ENCODE peak calls at places on chromosome 22, in ten cellular contexts. One of them, this sample, is unnamed.

GRCh38 chr22:49671331-49672012 is 156.2 kb downstream of the BRD1 start:
- DNase-seq in cardiac muscle cell: no peak
- DNase-seq in heart left ventricle: no peak
- DNase-seq in SK-N-SH: no peak
- DNase-seq in psoas muscle: no peak
- DNase-seq in lower lobe of right lung: peak; percentile 13
- DNase-seq in upper lobe of right lung: peak; percentile 29
- DNase-seq in spleen: no peak
- DNase-seq in foreskin keratinocyte: no peak
- DNase-seq in adrenal gland: no peak
- DNase-seq in this sample: no peak

GRCh38 chr22:36636916-36637315 is 66.6 kb downstream of the CACNG2 start:
- DNase-seq in cardiac muscle cell: no peak
- DNase-seq in foreskin keratinocyte: no peak
- DNase-seq in upper lobe of right lung: no peak
- DNase-seq in lower lobe of right lung: no peak
- DNase-seq in SK-N-SH: no peak
- DNase-seq in spleen: no peak
- DNase-seq in heart left ventricle: no peak
- DNase-seq in adrenal gland: no peak
- DNase-seq in psoas muscle: no peak
- DNase-seq in this sample: no peak

GRCh38 chr22:50306753-50307749 is at the start of gene PLXNB2:
- DNase-seq in upper lobe of right lung: peak; percentile 92
- DNase-seq in spleen: no peak
- DNase-seq in heart left ventricle: peak; percentile 92
- DNase-seq in adrenal gland: peak; percentile 89
- DNase-seq in psoas muscle: peak; percentile 87
- DNase-seq in foreskin keratinocyte: no peak
- DNase-seq in SK-N-SH: peak; percentile 96
- DNase-seq in cardiac muscle cell: peak; percentile 91
- DNase-seq in lower lobe of right lung: peak; percentile 89
- DNase-seq in this sample: peak; percentile 85

GRCh38 chr22:32407332-32407731 is 4.7 kb downstream of the RTCB start:
- DNase-seq in spleen: no peak
- DNase-seq in foreskin keratinocyte: no peak
- DNase-seq in lower lobe of right lung: no peak
- DNase-seq in SK-N-SH: no peak
- DNase-seq in heart left ventricle: no peak
- DNase-seq in cardiac muscle cell: no peak
- DNase-seq in psoas muscle: no peak
- DNase-seq in upper lobe of right lung: no peak
- DNase-seq in adrenal gland: no peak
- DNase-seq in this sample: no peak

GRCh38 chr22:19175026-19175601 is 3.4 kb downstream of the SLC25A1 start:
- DNase-seq in upper lobe of right lung: no peak
- DNase-seq in lower lobe of right lung: no peak
- DNase-seq in psoas muscle: no peak
- DNase-seq in cardiac muscle cell: no peak
- DNase-seq in foreskin keratinocyte: no peak
- DNase-seq in spleen: no peak
- DNase-seq in adrenal gland: no peak
- DNase-seq in heart left ventricle: no peak
- DNase-seq in SK-N-SH: no peak
- DNase-seq in this sample: no peak

GRCh38 chr22:24905909-24906308 is 40.6 kb downstream of the LHFPL7 start:
- DNase-seq in lower lobe of right lung: no peak
- DNase-seq in spleen: no peak
- DNase-seq in upper lobe of right lung: no peak
- DNase-seq in SK-N-SH: no peak
- DNase-seq in heart left ventricle: no peak
- DNase-seq in foreskin keratinocyte: no peak
- DNase-seq in cardiac muscle cell: no peak
- DNase-seq in psoas muscle: no peak
- DNase-seq in adrenal gland: no peak
- DNase-seq in this sample: no peak

GRCh38 chr22:50576070-50576469 is 2.2 kb downstream of the CPT1B start:
- DNase-seq in heart left ventricle: no peak
- DNase-seq in psoas muscle: no peak
- DNase-seq in lower lobe of right lung: no peak
- DNase-seq in foreskin keratinocyte: peak; percentile 34
- DNase-seq in upper lobe of right lung: no peak
- DNase-seq in spleen: no peak
- DNase-seq in cardiac muscle cell: peak; percentile 68
- DNase-seq in SK-N-SH: peak; percentile 64
- DNase-seq in adrenal gland: no peak
- DNase-seq in this sample: peak; percentile 28

GRCh38 chr22:21688341-21688705 is 22.5 kb downstream of the PPIL2 start:
- DNase-seq in foreskin keratinocyte: no peak
- DNase-seq in SK-N-SH: no peak
- DNase-seq in upper lobe of right lung: no peak
- DNase-seq in psoas muscle: no peak
- DNase-seq in heart left ventricle: no peak
- DNase-seq in spleen: no peak
- DNase-seq in lower lobe of right lung: no peak
- DNase-seq in cardiac muscle cell: no peak
- DNase-seq in adrenal gland: no peak
- DNase-seq in this sample: no peak

GRCh38 chr22:50211147-50211546 is 10.3 kb downstream of the SELENOO start:
- DNase-seq in upper lobe of right lung: no peak
- DNase-seq in foreskin keratinocyte: peak; percentile 48
- DNase-seq in psoas muscle: no peak
- DNase-seq in cardiac muscle cell: no peak
- DNase-seq in lower lobe of right lung: no peak
- DNase-seq in adrenal gland: no peak
- DNase-seq in SK-N-SH: no peak
- DNase-seq in heart left ventricle: no peak
- DNase-seq in spleen: no peak
- DNase-seq in this sample: no peak

GRCh38 chr22:19448739-19449421 is 1.4 kb upstream of the C22orf39 start:
- DNase-seq in adrenal gland: no peak
- DNase-seq in upper lobe of right lung: no peak
- DNase-seq in SK-N-SH: no peak
- DNase-seq in spleen: no peak
- DNase-seq in cardiac muscle cell: no peak
- DNase-seq in lower lobe of right lung: no peak
- DNase-seq in psoas muscle: no peak
- DNase-seq in foreskin keratinocyte: no peak
- DNase-seq in heart left ventricle: no peak
- DNase-seq in this sample: no peak

GRCh38 chr22:48496226-48496845 is 1331.3 kb downstream of the BRD1 start:
- DNase-seq in psoas muscle: peak; percentile 10
- DNase-seq in cardiac muscle cell: no peak
- DNase-seq in SK-N-SH: no peak
- DNase-seq in adrenal gland: no peak
- DNase-seq in lower lobe of right lung: peak; percentile 22
- DNase-seq in heart left ventricle: peak; percentile 39
- DNase-seq in upper lobe of right lung: peak; percentile 46
- DNase-seq in foreskin keratinocyte: no peak
- DNase-seq in spleen: peak; percentile 59
- DNase-seq in this sample: no peak

GRCh38 chr22:25192406-25192805 is 7.3 kb upstream of the CRYBB3 start:
- DNase-seq in lower lobe of right lung: no peak
- DNase-seq in cardiac muscle cell: no peak
- DNase-seq in foreskin keratinocyte: no peak
- DNase-seq in spleen: no peak
- DNase-seq in heart left ventricle: no peak
- DNase-seq in upper lobe of right lung: no peak
- DNase-seq in SK-N-SH: no peak
- DNase-seq in adrenal gland: no peak
- DNase-seq in psoas muscle: no peak
- DNase-seq in this sample: no peak

GRCh38 chr22:25775501-25775900 is 33.5 kb downstream of the MYO18B start:
- DNase-seq in psoas muscle: no peak
- DNase-seq in adrenal gland: no peak
- DNase-seq in heart left ventricle: no peak
- DNase-seq in upper lobe of right lung: no peak
- DNase-seq in foreskin keratinocyte: no peak
- DNase-seq in cardiac muscle cell: peak; percentile 30
- DNase-seq in SK-N-SH: peak; percentile 63
- DNase-seq in spleen: no peak
- DNase-seq in lower lobe of right lung: no peak
- DNase-seq in this sample: no peak

GRCh38 chr22:32802291-32802826 is 854 bp downstream of the TIMP3 start:
- DNase-seq in cardiac muscle cell: peak; percentile 41
- DNase-seq in heart left ventricle: no peak
- DNase-seq in lower lobe of right lung: no peak
- DNase-seq in psoas muscle: no peak
- DNase-seq in upper lobe of right lung: no peak
- DNase-seq in spleen: no peak
- DNase-seq in adrenal gland: no peak
- DNase-seq in foreskin keratinocyte: peak; percentile 28
- DNase-seq in SK-N-SH: no peak
- DNase-seq in this sample: no peak

DNA sequence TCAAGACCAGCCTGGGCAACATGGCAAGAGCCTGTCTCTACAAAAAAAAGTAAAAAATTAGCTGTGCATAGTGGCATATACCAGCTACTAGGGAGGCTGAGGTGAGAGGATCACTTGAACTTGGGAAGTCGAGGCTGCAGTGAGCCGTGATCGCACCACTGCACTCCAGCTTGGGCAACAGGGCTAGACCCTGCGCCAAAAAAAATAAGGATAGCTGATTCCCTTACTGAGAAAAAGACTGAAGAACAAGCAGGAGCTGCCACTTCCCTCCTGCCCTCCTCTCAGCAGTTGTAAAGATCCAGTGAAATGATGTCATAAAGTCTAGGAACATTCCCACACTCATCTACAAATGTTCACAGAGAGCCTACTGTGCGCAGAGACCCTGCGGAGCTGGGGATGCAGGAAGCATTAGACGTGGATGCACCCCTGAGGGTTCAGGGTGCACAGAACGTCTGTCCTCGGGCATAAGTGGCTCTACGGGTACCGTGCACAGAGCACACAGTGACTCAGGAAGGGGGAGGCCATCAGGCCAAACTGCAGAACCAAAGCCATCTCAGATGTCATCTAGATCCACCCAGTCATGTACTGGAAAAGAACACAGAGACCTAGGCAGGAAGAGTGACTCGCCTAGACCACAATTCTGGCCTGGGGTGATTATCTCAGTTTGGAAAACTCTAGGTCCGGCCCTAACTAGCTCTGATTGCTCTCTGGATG is 11.7 kb downstream of the SEC14L2 start:
- DNase-seq in heart left ventricle: no peak
- DNase-seq in spleen: no peak
- DNase-seq in cardiac muscle cell: no peak
- DNase-seq in SK-N-SH: no peak
- DNase-seq in foreskin keratinocyte: peak; percentile 78
- DNase-seq in upper lobe of right lung: no peak
- DNase-seq in lower lobe of right lung: no peak
- DNase-seq in psoas muscle: no peak
- DNase-seq in adrenal gland: no peak
- DNase-seq in this sample: no peak
- H3K4me1 ChIP-seq in heart left ventricle: no peaks in the 10 kb centered on the region
- H3K4me1 ChIP-seq in spleen: no peaks in the 10 kb centered on the region
- H3K4me1 ChIP-seq in cardiac muscle cell: no peaks in the 10 kb centered on the region
- H3K4me1 ChIP-seq in SK-N-SH: no peaks in the 10 kb centered on the region
- H3K4me1 ChIP-seq in foreskin keratinocyte: peaks cover 8% of the 10 kb centered on the region
- H3K4me1 ChIP-seq in upper lobe of right lung: no peaks in the 10 kb centered on the region
- H3K4me1 ChIP-seq in lower lobe of right lung: no peaks in the 10 kb centered on the region
- H3K4me1 ChIP-seq in psoas muscle: no peaks in the 10 kb centered on the region
- H3K4me1 ChIP-seq in adrenal gland: no peaks in the 10 kb centered on the region
- H3K4me1 ChIP-seq in this sample: no peaks in the 10 kb centered on the region

GRCh38 chr22:39236321-39237275 is 8.2 kb downstream of the PDGFB start:
- DNase-seq in psoas muscle: peak; percentile 74
- DNase-seq in heart left ventricle: peak; percentile 79
- DNase-seq in SK-N-SH: no peak
- DNase-seq in cardiac muscle cell: peak; percentile 45
- DNase-seq in foreskin keratinocyte: no peak
- DNase-seq in spleen: no peak
- DNase-seq in upper lobe of right lung: no peak
- DNase-seq in lower lobe of right lung: peak; percentile 51
- DNase-seq in adrenal gland: no peak
- DNase-seq in this sample: no peak

GRCh38 chr22:39238561-39238960 is 6.2 kb downstream of the PDGFB start:
- DNase-seq in spleen: no peak
- DNase-seq in adrenal gland: no peak
- DNase-seq in cardiac muscle cell: no peak
- DNase-seq in foreskin keratinocyte: no peak
- DNase-seq in SK-N-SH: no peak
- DNase-seq in heart left ventricle: no peak
- DNase-seq in lower lobe of right lung: no peak
- DNase-seq in psoas muscle: no peak
- DNase-seq in upper lobe of right lung: no peak
- DNase-seq in this sample: no peak

GRCh38 chr22:39238966-39239510 is 5.7 kb downstream of the PDGFB start:
- DNase-seq in lower lobe of right lung: no peak
- DNase-seq in SK-N-SH: peak; percentile 53
- DNase-seq in heart left ventricle: no peak
- DNase-seq in spleen: no peak
- DNase-seq in cardiac muscle cell: no peak
- DNase-seq in psoas muscle: no peak
- DNase-seq in upper lobe of right lung: no peak
- DNase-seq in adrenal gland: no peak
- DNase-seq in foreskin keratinocyte: no peak
- DNase-seq in this sample: no peak

GRCh38 chr22:39238124-39238466 is 6.7 kb downstream of the PDGFB start:
- DNase-seq in SK-N-SH: no peak
- DNase-seq in upper lobe of right lung: no peak
- DNase-seq in cardiac muscle cell: no peak
- DNase-seq in psoas muscle: no peak
- DNase-seq in spleen: no peak
- DNase-seq in lower lobe of right lung: no peak
- DNase-seq in heart left ventricle: no peak
- DNase-seq in adrenal gland: no peak
- DNase-seq in foreskin keratinocyte: no peak
- DNase-seq in this sample: no peak

GRCh38 chr22:39237276-39238123 is 7.3 kb downstream of the PDGFB start:
- DNase-seq in psoas muscle: no peak
- DNase-seq in spleen: no peak
- DNase-seq in foreskin keratinocyte: no peak
- DNase-seq in heart left ventricle: no peak
- DNase-seq in lower lobe of right lung: peak; percentile 64
- DNase-seq in upper lobe of right lung: no peak
- DNase-seq in SK-N-SH: no peak
- DNase-seq in cardiac muscle cell: no peak
- DNase-seq in adrenal gland: no peak
- DNase-seq in this sample: no peak
- H3K4me1 ChIP-seq in psoas muscle: peaks cover 87% of the 10 kb centered on the region
- H3K4me1 ChIP-seq in spleen: peaks cover 66% of the 10 kb centered on the region
- H3K4me1 ChIP-seq in foreskin keratinocyte: peaks cover 26% of the 10 kb centered on the region
- H3K4me1 ChIP-seq in heart left ventricle: peaks cover 81% of the 10 kb centered on the region
- H3K4me1 ChIP-seq in lower lobe of right lung: peaks cover 92% of the 10 kb centered on the region
- H3K4me1 ChIP-seq in upper lobe of right lung: peaks cover 66% of the 10 kb centered on the region
- H3K4me1 ChIP-seq in SK-N-SH: no peaks in the 10 kb centered on the region
- H3K4me1 ChIP-seq in cardiac muscle cell: peaks cover 76% of the 10 kb centered on the region
- H3K4me1 ChIP-seq in adrenal gland: peaks cover 40% of the 10 kb centered on the region
- H3K4me1 ChIP-seq in this sample: peaks cover 77% of the 10 kb centered on the region

GRCh38 chr22:41564563-41564962 is 3.8 kb downstream of the CSDC2 start:
- DNase-seq in psoas muscle: no peak
- DNase-seq in cardiac muscle cell: no peak
- DNase-seq in foreskin keratinocyte: no peak
- DNase-seq in SK-N-SH: no peak
- DNase-seq in upper lobe of right lung: no peak
- DNase-seq in lower lobe of right lung: no peak
- DNase-seq in heart left ventricle: no peak
- DNase-seq in adrenal gland: peak; percentile 69
- DNase-seq in spleen: no peak
- DNase-seq in this sample: no peak
- H3K4me1 ChIP-seq in psoas muscle: peaks cover 3% of the 10 kb centered on the region
- H3K4me1 ChIP-seq in cardiac muscle cell: peaks cover 32% of the 10 kb centered on the region
- H3K4me1 ChIP-seq in foreskin keratinocyte: no peaks in the 10 kb centered on the region
- H3K4me1 ChIP-seq in SK-N-SH: no peaks in the 10 kb centered on the region
- H3K4me1 ChIP-seq in upper lobe of right lung: no peaks in the 10 kb centered on the region
- H3K4me1 ChIP-seq in lower lobe of right lung: no peaks in the 10 kb centered on the region
- H3K4me1 ChIP-seq in heart left ventricle: peaks cover 22% of the 10 kb centered on the region
- H3K4me1 ChIP-seq in adrenal gland: peaks cover 89% of the 10 kb centered on the region
- H3K4me1 ChIP-seq in spleen: no peaks in the 10 kb centered on the region
- H3K4me1 ChIP-seq in this sample: peaks cover 67% of the 10 kb centered on the region

GRCh38 chr22:27297125-27297524 is 504.4 kb downstream of the MN1 start:
- DNase-seq in SK-N-SH: no peak
- DNase-seq in lower lobe of right lung: no peak
- DNase-seq in cardiac muscle cell: no peak
- DNase-seq in adrenal gland: no peak
- DNase-seq in upper lobe of right lung: no peak
- DNase-seq in heart left ventricle: no peak
- DNase-seq in spleen: no peak
- DNase-seq in foreskin keratinocyte: no peak
- DNase-seq in psoas muscle: no peak
- DNase-seq in this sample: no peak
- H3K4me1 ChIP-seq in SK-N-SH: peaks cover 14% of the 10 kb centered on the region
- H3K4me1 ChIP-seq in lower lobe of right lung: no peaks in the 10 kb centered on the region
- H3K4me1 ChIP-seq in cardiac muscle cell: peaks cover 11% of the 10 kb centered on the region
- H3K4me1 ChIP-seq in adrenal gland: no peaks in the 10 kb centered on the region
- H3K4me1 ChIP-seq in upper lobe of right lung: no peaks in the 10 kb centered on the region
- H3K4me1 ChIP-seq in heart left ventricle: no peaks in the 10 kb centered on the region
- H3K4me1 ChIP-seq in spleen: no peaks in the 10 kb centered on the region
- H3K4me1 ChIP-seq in foreskin keratinocyte: no peaks in the 10 kb centered on the region
- H3K4me1 ChIP-seq in psoas muscle: no peaks in the 10 kb centered on the region
- H3K4me1 ChIP-seq in this sample: no peaks in the 10 kb centered on the region

This sample was measured in body of pancreas.